ENCODE peak calls at places on chromosomes 13 and 19, in five cellular contexts. V, N, Z, D and P are unnamed samples.
A peak's percentile ranks its signal among the peaks of the same experiment; 100 is the strongest.

GRCh38 chr19:46614114-46614701 is 10.7 kb downstream of the PTGIR start:
- DNase-seq in D (peak; percentile 69), N (peak; percentile 64), Z (peak; percentile 84), V (peak; percentile 32), P (peak; percentile 91)

GRCh38 chr19:45446295-45446694 is 21.5 kb upstream of the FOSB start:
- DNase-seq in V (no peak), D (no peak), N (no peak), Z (no peak), P (no peak)

GRCh38 chr13:28031929-28032328 is 43.4 kb upstream of the URAD start:
- DNase-seq in D (no peak), N (no peak), V (no peak), Z (no peak), P (no peak)

GRCh38 chr19:49643466-49643865 is 1.5 kb downstream of the SCAF1 start:
- DNase-seq in Z (no peak), V (no peak), N (no peak), D (no peak), P (no peak)

GRCh38 chr19:45251452-45252354 is 632 bp downstream of the MARK4 start:
- DNase-seq in Z (no peak), D (no peak), V (no peak), N (no peak), P (no peak)

GRCh38 chr19:3346677-3347353 is 19.6 kb upstream of the NFIC start:
- DNase-seq in Z (no peak), N (peak; percentile 52), D (no peak), V (peak; percentile 69), P (peak; percentile 91)

GRCh38 chr13:74015137-74015536 is 119.1 kb downstream of the KLF12 start:
- DNase-seq in D (peak; percentile 40), V (no peak), N (no peak), Z (no peak), P (no peak)

GRCh38 chr19:33399081-33399744 is 25.7 kb downstream of the CEBPG start:
- DNase-seq in V (no peak), N (no peak), D (no peak), Z (no peak), P (no peak)

GRCh38 chr19:9018163-9018875 is 8.1 kb upstream of the MUC16 start:
- DNase-seq in Z (no peak), N (no peak), D (no peak), V (no peak), P (no peak)

GRCh38 chr19:55671054-55671378 is 4.0 kb upstream of the EPN1 start:
- DNase-seq in N (no peak), D (no peak), V (no peak), Z (no peak), P (no peak)

GRCh38 chr19:32895384-32895783 is 25.8 kb upstream of the SLC7A9 start:
- DNase-seq in Z (no peak), V (no peak), D (no peak), N (no peak), P (no peak)

GRCh38 chr19:3821857-3822364 is 35.7 kb upstream of the MATK start:
- DNase-seq in N (peak; percentile 39), D (peak; percentile 24), Z (peak; percentile 96), V (no peak), P (peak; percentile 70)

GRCh38 chr19:16325161-16325527 is 518 bp downstream of the KLF2 start:
- DNase-seq in D (no peak), N (peak; percentile 17), V (no peak), Z (peak; percentile 50), P (no peak)